ENCODE peak calls at places on chromosomes 3 and 15, in four cellular contexts. One of them, this sample, is unnamed.

GRCh38 chr15:84624359-84624758 is 23.6 kb downstream of the ZSCAN2 start:
- DNase-seq in body of pancreas: no peak
- DNase-seq in ascending aorta: no peak
- DNase-seq in NCI-H774: no peak
- DNase-seq in this sample: no peak

GRCh38 chr3:174524203-174524602 is 334.9 kb upstream of the NAALADL2 start:
- DNase-seq in NCI-H774: no peak
- DNase-seq in body of pancreas: no peak
- DNase-seq in ascending aorta: no peak
- DNase-seq in this sample: no peak

GRCh38 chr3:52054689-52055511 is 1.5 kb downstream of the DUSP7 start:
- DNase-seq in ascending aorta: no peak
- DNase-seq in NCI-H774: no peak
- DNase-seq in body of pancreas: no peak
- DNase-seq in this sample: no peak

GRCh38 chr15:42736178-42736792 is 643 bp downstream of the CDAN1 start:
- DNase-seq in ascending aorta: no peak
- DNase-seq in body of pancreas: no peak
- DNase-seq in NCI-H774: no peak
- DNase-seq in this sample: no peak

GRCh38 chr3:47865192-47865591 is 62.3 kb downstream of the DHX30 start:
- DNase-seq in NCI-H774: no peak
- DNase-seq in body of pancreas: no peak
- DNase-seq in ascending aorta: no peak
- DNase-seq in this sample: no peak

GRCh38 chr15:33547876-33548275 is 237.1 kb downstream of the RYR3 start:
- DNase-seq in body of pancreas: peak; percentile 20
- DNase-seq in NCI-H774: no peak
- DNase-seq in ascending aorta: peak; percentile 66
- DNase-seq in this sample: no peak

GRCh38 chr15:77047013-77047412 is 23.9 kb downstream of the TSPAN3 start:
- DNase-seq in NCI-H774: no peak
- DNase-seq in body of pancreas: no peak
- DNase-seq in ascending aorta: no peak
- DNase-seq in this sample: no peak

GRCh38 chr15:68620721-68621528 is 42.1 kb downstream of the CORO2B start:
- DNase-seq in body of pancreas: peak; percentile 63
- DNase-seq in ascending aorta: peak; percentile 93
- DNase-seq in NCI-H774: peak; percentile 42
- DNase-seq in this sample: no peak

GRCh38 chr15:93997071-93997658 is 234.2 kb upstream of the MCTP2 start:
- DNase-seq in NCI-H774: no peak
- DNase-seq in ascending aorta: no peak
- DNase-seq in body of pancreas: no peak
- DNase-seq in this sample: no peak

GRCh38 chr15:63599401-63600000 is 2.3 kb downstream of the FBXL22 start:
- DNase-seq in ascending aorta: peak; percentile 85
- DNase-seq in NCI-H774: no peak
- DNase-seq in body of pancreas: peak; percentile 86
- DNase-seq in this sample: peak; percentile 72

GRCh38 chr15:64991536-64992135 is 1.9 kb upstream of the SPG21 start:
- DNase-seq in ascending aorta: no peak
- DNase-seq in body of pancreas: no peak
- DNase-seq in NCI-H774: no peak
- DNase-seq in this sample: no peak

GRCh38 chr3:150754896-150755295 is 8.1 kb downstream of the SIAH2 start:
- DNase-seq in NCI-H774: no peak
- DNase-seq in body of pancreas: no peak
- DNase-seq in ascending aorta: peak; percentile 37
- DNase-seq in this sample: no peak

GRCh38 chr3:108914774-108915641 is 38.7 kb downstream of the GUCA1C start:
- DNase-seq in body of pancreas: peak; percentile 68
- DNase-seq in ascending aorta: no peak
- DNase-seq in NCI-H774: peak; percentile 7
- DNase-seq in this sample: peak; percentile 10

GRCh38 chr3:43709022-43709421 is 18.3 kb downstream of the ABHD5 start:
- DNase-seq in ascending aorta: no peak
- DNase-seq in NCI-H774: no peak
- DNase-seq in body of pancreas: no peak
- DNase-seq in this sample: no peak

GRCh38 chr3:132343018-132343612 is 25.9 kb downstream of the ACP3 start:
- DNase-seq in NCI-H774: peak; percentile 28
- DNase-seq in ascending aorta: peak; percentile 68
- DNase-seq in body of pancreas: peak; percentile 62
- DNase-seq in this sample: peak; percentile 52

GRCh38 chr15:85742186-85742751 is 52.5 kb downstream of the KLHL25 start:
- DNase-seq in body of pancreas: no peak
- DNase-seq in NCI-H774: no peak
- DNase-seq in ascending aorta: no peak
- DNase-seq in this sample: no peak

GRCh38 chr15:38069506-38069905 is 135.1 kb downstream of the TMCO5A start:
- DNase-seq in ascending aorta: peak; percentile 80
- DNase-seq in body of pancreas: peak; percentile 7
- DNase-seq in NCI-H774: no peak
- DNase-seq in this sample: no peak

GRCh38 chr3:29178809-29179793 is 101.8 kb upstream of the RBMS3 start:
- DNase-seq in ascending aorta: no peak
- DNase-seq in NCI-H774: no peak
- DNase-seq in body of pancreas: no peak
- DNase-seq in this sample: no peak

GRCh38 chr3:128485283-128486156 is 7.5 kb downstream of the GATA2 start:
- DNase-seq in ascending aorta: no peak
- DNase-seq in NCI-H774: no peak
- DNase-seq in body of pancreas: no peak
- DNase-seq in this sample: no peak

GRCh38 chr3:159236306-159236705 is 434.5 kb downstream of the MFSD1 start:
- DNase-seq in body of pancreas: no peak
- DNase-seq in ascending aorta: no peak
- DNase-seq in NCI-H774: no peak
- DNase-seq in this sample: no peak

GRCh38 chr15:98668566-98669308 is 20.4 kb downstream of the IGF1R start:
- DNase-seq in NCI-H774: no peak
- DNase-seq in body of pancreas: no peak
- DNase-seq in ascending aorta: no peak
- DNase-seq in this sample: no peak

GRCh38 chr15:63474810-63475316 is 29.5 kb upstream of the USP3 start:
- DNase-seq in NCI-H774: no peak
- DNase-seq in body of pancreas: peak; percentile 46
- DNase-seq in ascending aorta: no peak
- DNase-seq in this sample: peak; percentile 77

GRCh38 chr3:138082085-138082991 is 33.1 kb downstream of the DZIP1L start:
- DNase-seq in ascending aorta: no peak
- DNase-seq in NCI-H774: no peak
- DNase-seq in body of pancreas: no peak
- DNase-seq in this sample: peak; percentile 16

GRCh38 chr3:169150343-169150742 is 513.2 kb downstream of the MECOM start:
- DNase-seq in ascending aorta: no peak
- DNase-seq in body of pancreas: no peak
- DNase-seq in NCI-H774: no peak
- DNase-seq in this sample: no peak

GRCh38 chr3:60316121-60316783 is 935.0 kb downstream of the FHIT start:
- DNase-seq in body of pancreas: no peak
- DNase-seq in NCI-H774: no peak
- DNase-seq in ascending aorta: no peak
- DNase-seq in this sample: no peak

GRCh38 chr3:73602171-73602570 is 22.6 kb downstream of the PDZRN3 start:
- DNase-seq in body of pancreas: no peak
- DNase-seq in NCI-H774: no peak
- DNase-seq in ascending aorta: no peak
- DNase-seq in this sample: no peak

GRCh38 chr15:73786518-73786917 is 33.4 kb upstream of the INSYN1 start:
- DNase-seq in ascending aorta: no peak
- DNase-seq in NCI-H774: no peak
- DNase-seq in body of pancreas: no peak
- DNase-seq in this sample: no peak

GRCh38 chr15:73190189-73190601 is 137.9 kb downstream of the NEO1 start:
- DNase-seq in ascending aorta: no peak
- DNase-seq in NCI-H774: no peak
- DNase-seq in body of pancreas: no peak
- DNase-seq in this sample: no peak

GRCh38 chr3:41650406-41650805 is 311.5 kb downstream of the ULK4 start:
- DNase-seq in ascending aorta: no peak
- DNase-seq in NCI-H774: no peak
- DNase-seq in body of pancreas: no peak
- DNase-seq in this sample: no peak

GRCh38 chr3:53056442-53056841 is 10.6 kb upstream of the SFMBT1 start:
- DNase-seq in body of pancreas: no peak
- DNase-seq in NCI-H774: no peak
- DNase-seq in ascending aorta: no peak
- DNase-seq in this sample: no peak

GRCh38 chr15:31010036-31010435 is 18.6 kb upstream of the MTMR10 start:
- DNase-seq in ascending aorta: no peak
- DNase-seq in body of pancreas: no peak
- DNase-seq in NCI-H774: no peak
- DNase-seq in this sample: no peak